ENCODE peak calls at places on chromosomes 7 and 10, in seven cellular contexts. One of them, this sample, is unnamed.

GRCh38 chr7:88431861-88432260 is 125.2 kb upstream of the STEAP4 start:
- DNase-seq in uterus: no peak
- DNase-seq in pancreas: no peak
- DNase-seq in hepatocyte: no peak
- DNase-seq in fibroblast of lung: no peak
- DNase-seq in HL-60: no peak
- DNase-seq in heart left ventricle: no peak
- DNase-seq in this sample: no peak

GRCh38 chr10:125174360-125174759 is 14.0 kb upstream of the CTBP2 start:
- DNase-seq in HL-60: no peak
- DNase-seq in pancreas: no peak
- DNase-seq in fibroblast of lung: no peak
- DNase-seq in uterus: no peak
- DNase-seq in hepatocyte: no peak
- DNase-seq in heart left ventricle: no peak
- DNase-seq in this sample: no peak

GRCh38 chr10:73956476-73957338 is 41.2 kb upstream of the VCL start:
- DNase-seq in hepatocyte: no peak
- DNase-seq in pancreas: no peak
- DNase-seq in fibroblast of lung: peak; percentile 70
- DNase-seq in HL-60: peak; percentile 91
- DNase-seq in uterus: no peak
- DNase-seq in heart left ventricle: no peak
- DNase-seq in this sample: no peak

GRCh38 chr7:120960714-120961113 is 10.1 kb downstream of the ING3 start:
- DNase-seq in heart left ventricle: no peak
- DNase-seq in hepatocyte: no peak
- DNase-seq in pancreas: no peak
- DNase-seq in uterus: no peak
- DNase-seq in HL-60: no peak
- DNase-seq in fibroblast of lung: no peak
- DNase-seq in this sample: no peak

GRCh38 chr7:17951745-17952254 is 11.5 kb upstream of the SNX13 start:
- DNase-seq in HL-60: no peak
- DNase-seq in fibroblast of lung: no peak
- DNase-seq in heart left ventricle: no peak
- DNase-seq in pancreas: no peak
- DNase-seq in uterus: no peak
- DNase-seq in hepatocyte: no peak
- DNase-seq in this sample: no peak

GRCh38 chr10:130751106-130751840 is 560.2 kb downstream of the TCERG1L start:
- DNase-seq in HL-60: no peak
- DNase-seq in heart left ventricle: no peak
- DNase-seq in fibroblast of lung: no peak
- DNase-seq in pancreas: peak; percentile 46
- DNase-seq in hepatocyte: no peak
- DNase-seq in uterus: peak; percentile 7
- DNase-seq in this sample: no peak

GRCh38 chr10:127890935-127891334 is 1.8 kb downstream of the CLRN3 start:
- DNase-seq in fibroblast of lung: no peak
- DNase-seq in HL-60: no peak
- DNase-seq in pancreas: no peak
- DNase-seq in heart left ventricle: no peak
- DNase-seq in uterus: no peak
- DNase-seq in hepatocyte: no peak
- DNase-seq in this sample: no peak

GRCh38 chr10:89515031-89515841 is 20.2 kb downstream of the SLC16A12 start:
- DNase-seq in fibroblast of lung: peak; percentile 100
- DNase-seq in hepatocyte: peak; percentile 39
- DNase-seq in HL-60: no peak
- DNase-seq in heart left ventricle: peak; percentile 43
- DNase-seq in uterus: no peak
- DNase-seq in pancreas: no peak
- DNase-seq in this sample: no peak

GRCh38 chr10:132429281-132430230 is 32.6 kb downstream of the PWWP2B start:
- DNase-seq in HL-60: no peak
- DNase-seq in uterus: no peak
- DNase-seq in pancreas: no peak
- DNase-seq in hepatocyte: no peak
- DNase-seq in heart left ventricle: no peak
- DNase-seq in fibroblast of lung: no peak
- DNase-seq in this sample: no peak

GRCh38 chr7:80634505-80634904 is 3.9 kb upstream of the CD36 start:
- DNase-seq in pancreas: no peak
- DNase-seq in heart left ventricle: no peak
- DNase-seq in fibroblast of lung: peak; percentile 76
- DNase-seq in HL-60: peak; percentile 25
- DNase-seq in uterus: no peak
- DNase-seq in hepatocyte: no peak
- DNase-seq in this sample: no peak

GRCh38 chr10:63781226-63781625 is 260.0 kb downstream of the REEP3 start:
- DNase-seq in HL-60: no peak
- DNase-seq in pancreas: no peak
- DNase-seq in fibroblast of lung: no peak
- DNase-seq in hepatocyte: no peak
- DNase-seq in heart left ventricle: no peak
- DNase-seq in uterus: no peak
- DNase-seq in this sample: no peak

GRCh38 chr10:126913316-126913715 is 8.1 kb downstream of the DOCK1 start:
- DNase-seq in HL-60: no peak
- DNase-seq in uterus: no peak
- DNase-seq in fibroblast of lung: no peak
- DNase-seq in pancreas: no peak
- DNase-seq in heart left ventricle: no peak
- DNase-seq in hepatocyte: no peak
- DNase-seq in this sample: no peak

GRCh38 chr10:79052311-79053080 is 16.3 kb upstream of the ZMIZ1 start:
- DNase-seq in hepatocyte: peak; percentile 60
- DNase-seq in heart left ventricle: no peak
- DNase-seq in pancreas: peak; percentile 60
- DNase-seq in fibroblast of lung: peak; percentile 49
- DNase-seq in HL-60: no peak
- DNase-seq in uterus: peak; percentile 12
- DNase-seq in this sample: no peak

GRCh38 chr10:58661336-58661735 is 148.7 kb downstream of the BICC1 start:
- DNase-seq in heart left ventricle: no peak
- DNase-seq in uterus: no peak
- DNase-seq in fibroblast of lung: peak; percentile 83
- DNase-seq in pancreas: no peak
- DNase-seq in HL-60: no peak
- DNase-seq in hepatocyte: no peak
- DNase-seq in this sample: no peak

GRCh38 chr10:34254596-34254995 is 560.5 kb downstream of the PARD3 start:
- DNase-seq in uterus: no peak
- DNase-seq in fibroblast of lung: peak; percentile 82
- DNase-seq in heart left ventricle: no peak
- DNase-seq in HL-60: no peak
- DNase-seq in pancreas: no peak
- DNase-seq in hepatocyte: peak; percentile 14
- DNase-seq in this sample: no peak

GRCh38 chr10:25639646-25640045 is 294.4 kb upstream of the MYO3A start:
- DNase-seq in heart left ventricle: no peak
- DNase-seq in hepatocyte: no peak
- DNase-seq in pancreas: no peak
- DNase-seq in fibroblast of lung: peak; percentile 15
- DNase-seq in uterus: no peak
- DNase-seq in HL-60: no peak
- DNase-seq in this sample: no peak

GRCh38 chr7:71775648-71776047 is 636.5 kb downstream of the CALN1 start:
- DNase-seq in uterus: no peak
- DNase-seq in fibroblast of lung: peak; percentile 88
- DNase-seq in hepatocyte: no peak
- DNase-seq in pancreas: no peak
- DNase-seq in HL-60: no peak
- DNase-seq in heart left ventricle: no peak
- DNase-seq in this sample: no peak

GRCh38 chr7:24851791-24852190 is 94.5 kb upstream of the GSDME start:
- DNase-seq in uterus: no peak
- DNase-seq in hepatocyte: no peak
- DNase-seq in pancreas: no peak
- DNase-seq in fibroblast of lung: peak; percentile 45
- DNase-seq in heart left ventricle: no peak
- DNase-seq in HL-60: no peak
- DNase-seq in this sample: no peak

GRCh38 chr7:158024351-158024715 is 563.3 kb downstream of the PTPRN2 start:
- DNase-seq in uterus: no peak
- DNase-seq in HL-60: no peak
- DNase-seq in fibroblast of lung: no peak
- DNase-seq in heart left ventricle: no peak
- DNase-seq in hepatocyte: no peak
- DNase-seq in pancreas: no peak
- DNase-seq in this sample: no peak

GRCh38 chr7:158023563-158024350 is 563.9 kb downstream of the PTPRN2 start:
- DNase-seq in fibroblast of lung: no peak
- DNase-seq in uterus: no peak
- DNase-seq in HL-60: no peak
- DNase-seq in pancreas: peak; percentile 20
- DNase-seq in heart left ventricle: no peak
- DNase-seq in hepatocyte: no peak
- DNase-seq in this sample: no peak

GRCh38 chr7:158025651-158026600 is 561.7 kb downstream of the PTPRN2 start:
- DNase-seq in heart left ventricle: no peak
- DNase-seq in pancreas: no peak
- DNase-seq in HL-60: no peak
- DNase-seq in fibroblast of lung: no peak
- DNase-seq in uterus: no peak
- DNase-seq in hepatocyte: no peak
- DNase-seq in this sample: no peak

GRCh38 chr7:158023157-158023556 is 564.5 kb downstream of the PTPRN2 start:
- DNase-seq in heart left ventricle: no peak
- DNase-seq in hepatocyte: no peak
- DNase-seq in HL-60: no peak
- DNase-seq in uterus: no peak
- DNase-seq in pancreas: no peak
- DNase-seq in fibroblast of lung: no peak
- DNase-seq in this sample: no peak

DNA sequence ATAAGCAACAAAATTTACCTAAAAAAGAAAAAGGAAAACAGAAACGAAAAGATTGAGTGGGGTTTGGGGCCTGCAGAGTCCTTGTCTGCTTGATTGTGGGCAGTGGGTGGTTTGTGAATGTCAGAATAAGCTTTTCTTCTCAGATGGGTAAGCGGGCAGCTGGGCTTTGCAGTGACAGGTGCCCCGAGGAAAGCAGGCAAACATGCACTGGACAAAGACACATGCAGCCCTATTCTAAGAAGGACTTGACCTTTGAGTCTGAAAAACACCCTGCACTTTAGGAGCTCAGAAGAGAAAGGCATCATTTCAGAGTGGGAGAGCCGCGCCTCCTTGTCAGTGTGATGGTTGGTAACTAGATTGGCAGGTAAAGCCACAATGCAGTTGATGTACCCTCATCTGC is 562.7 kb downstream of the PTPRN2 start:
- DNase-seq in HL-60: no peak
- DNase-seq in pancreas: no peak
- DNase-seq in heart left ventricle: no peak
- DNase-seq in hepatocyte: no peak
- DNase-seq in fibroblast of lung: no peak
- DNase-seq in uterus: no peak
- DNase-seq in this sample: no peak
- H3K27ac ChIP-seq in HL-60: no peak overlapping the region
- H3K27ac ChIP-seq in pancreas: no peak overlapping the region
- H3K27ac ChIP-seq in heart left ventricle: no peak overlapping the region
- H3K27ac ChIP-seq in hepatocyte: no peak overlapping the region
- H3K27ac ChIP-seq in fibroblast of lung: no peak overlapping the region
- H3K27ac ChIP-seq in uterus: no peak overlapping the region
- H3K27ac ChIP-seq in this sample: no peak overlapping the region

GRCh38 chr7:134504660-134505164 is 22.7 kb upstream of the AKR1B10 start:
- DNase-seq in HL-60: no peak
- DNase-seq in fibroblast of lung: no peak
- DNase-seq in heart left ventricle: no peak
- DNase-seq in uterus: no peak
- DNase-seq in hepatocyte: no peak
- DNase-seq in pancreas: no peak
- DNase-seq in this sample: no peak
- H3K27ac ChIP-seq in HL-60: no peak overlapping the region
- H3K27ac ChIP-seq in fibroblast of lung: no peak overlapping the region
- H3K27ac ChIP-seq in heart left ventricle: no peak overlapping the region
- H3K27ac ChIP-seq in uterus: no peak overlapping the region
- H3K27ac ChIP-seq in hepatocyte: no peak overlapping the region
- H3K27ac ChIP-seq in pancreas: no peak overlapping the region
- H3K27ac ChIP-seq in this sample: no peak overlapping the region

GRCh38 chr7:188174-188573 is 4.2 kb upstream of the FAM20C start:
- DNase-seq in hepatocyte: no peak
- DNase-seq in pancreas: no peak
- DNase-seq in heart left ventricle: no peak
- DNase-seq in HL-60: no peak
- DNase-seq in uterus: no peak
- DNase-seq in fibroblast of lung: no peak
- DNase-seq in this sample: no peak
- H3K27ac ChIP-seq in hepatocyte: no peak overlapping the region
- H3K27ac ChIP-seq in pancreas: no peak overlapping the region
- H3K27ac ChIP-seq in heart left ventricle: no peak overlapping the region
- H3K27ac ChIP-seq in HL-60: no peak overlapping the region
- H3K27ac ChIP-seq in uterus: no peak overlapping the region
- H3K27ac ChIP-seq in fibroblast of lung: no peak overlapping the region
- H3K27ac ChIP-seq in this sample: no peak overlapping the region

DNA sequence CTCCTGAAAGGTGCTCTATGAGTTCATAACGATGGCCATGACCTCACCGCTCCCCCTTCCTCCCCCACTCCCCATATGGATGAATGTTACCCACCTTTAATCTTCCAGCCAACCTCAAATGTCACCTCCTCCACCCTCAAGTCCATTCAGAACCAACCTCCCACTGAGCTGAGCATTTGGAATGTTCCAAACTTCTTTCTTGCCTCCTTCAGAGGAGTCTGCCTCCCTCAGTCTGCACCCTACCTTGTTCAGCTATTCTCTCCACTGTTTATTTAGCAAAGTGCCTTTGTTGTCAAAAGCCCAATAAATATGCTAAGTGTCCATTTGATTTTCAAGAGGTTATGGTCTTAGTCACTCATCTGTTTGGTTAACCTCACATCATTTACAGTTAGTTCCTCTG is 22.9 kb upstream of the MTPAP start:
- DNase-seq in fibroblast of lung: peak; percentile 33
- DNase-seq in pancreas: no peak
- DNase-seq in uterus: no peak
- DNase-seq in heart left ventricle: no peak
- DNase-seq in hepatocyte: no peak
- DNase-seq in HL-60: no peak
- DNase-seq in this sample: no peak
- H3K27ac ChIP-seq in fibroblast of lung: no peak overlapping the region
- H3K27ac ChIP-seq in pancreas: no peak overlapping the region
- H3K27ac ChIP-seq in uterus: no peak overlapping the region
- H3K27ac ChIP-seq in heart left ventricle: no peak overlapping the region
- H3K27ac ChIP-seq in hepatocyte: no peak overlapping the region
- H3K27ac ChIP-seq in HL-60: no peak overlapping the region
- H3K27ac ChIP-seq in this sample: no peak overlapping the region

GRCh38 chr7:117564627-117565026 is 84.8 kb downstream of the CFTR start:
- DNase-seq in pancreas: no peak
- DNase-seq in hepatocyte: no peak
- DNase-seq in HL-60: no peak
- DNase-seq in fibroblast of lung: no peak
- DNase-seq in uterus: no peak
- DNase-seq in heart left ventricle: no peak
- DNase-seq in this sample: no peak
- H3K27ac ChIP-seq in pancreas: no peak overlapping the region
- H3K27ac ChIP-seq in hepatocyte: peak overlapping the region; percentile 9
- H3K27ac ChIP-seq in HL-60: no peak overlapping the region
- H3K27ac ChIP-seq in fibroblast of lung: no peak overlapping the region
- H3K27ac ChIP-seq in uterus: no peak overlapping the region
- H3K27ac ChIP-seq in heart left ventricle: no peak overlapping the region
- H3K27ac ChIP-seq in this sample: no peak overlapping the region